ENCODE peak calls at places on chromosomes 16 and 17, in eight cellular contexts. W is HS-27A; O is activated CD4-positive, alpha-beta T cell treated with anti-CD3 and anti-CD28 coated beads for 48 hours; X is H54; R is stimulated activated CD8-positive, alpha-beta memory T cell treated with anti-CD3 and anti-CD28 coated beads, Interleukin-15, amount 100 ng/mL, for 1 hour; Z is gastrocnemius medialis; E is mammary epithelial cell; D is NCI-H1436. U is an unnamed sample.

GRCh38 chr16:4404967-4405696 is 11.3 kb downstream of the CORO7 start:
- DNase-seq in R (no peak), E (no peak), D (no peak), O (no peak), W (no peak), X (no peak), Z (no peak), U (no peak)

GRCh38 chr17:77068915-77069314 is 71.9 kb upstream of the SEC14L1 start:
- DNase-seq in E (peak), Z (no peak), X (no peak), W (no peak), R (no peak), O (no peak), D (no peak), U (no peak)

GRCh38 chr16:85418978-85419491 is 194.1 kb upstream of the GSE1 start:
- DNase-seq in E (no peak), X (no peak), Z (no peak), R (no peak), D (no peak), O (no peak), W (no peak), U (no peak)

GRCh38 chr16:79509221-79509631 is 91.3 kb downstream of the MAF start:
- DNase-seq in W (no peak), R (no peak), D (no peak), X (no peak), O (no peak), E (no peak), Z (peak), U (no peak)

GRCh38 chr17:19320876-19321275 is 41.6 kb downstream of the B9D1 start:
- DNase-seq in O (no peak), Z (peak), X (no peak), W (no peak), E (no peak), R (no peak), D (no peak), U (no peak)

GRCh38 chr16:50093607-50094570 is 28.1 kb downstream of the HEATR3 start:
- DNase-seq in E (no peak), O (no peak), W (no peak), X (no peak), Z (peak), R (no peak), D (no peak), U (peak)

GRCh38 chr17:8173056-8173870 is 2.9 kb downstream of the TMEM107 start:
- DNase-seq in O (peak), X (no peak), R (no peak), E (peak), Z (peak), D (peak), W (peak), U (peak)

GRCh38 chr16:72362972-72363371 is 191.0 kb upstream of the PMFBP1 start:
- DNase-seq in R (no peak), Z (no peak), D (no peak), X (no peak), O (no peak), E (peak), W (no peak), U (no peak)

GRCh38 chr17:68462381-68463210 is 5.3 kb upstream of the WIPI1 start:
- DNase-seq in W (no peak), O (peak), X (peak), E (peak), R (peak), D (peak), Z (peak), U (peak)

GRCh38 chr17:57552114-57552601 is 192.9 kb downstream of the CCDC182 start:
- DNase-seq in E (no peak), Z (peak), D (no peak), X (no peak), R (no peak), W (no peak), O (peak), U (peak)